ENCODE peak calls at places on chromosomes 13 and 19, in nine cellular contexts. K, B, J, V, Z, H, L, G and E are unnamed samples.

GRCh38 chr19:10501971-10502523 is 1.1 kb downstream of the KEAP1 start:
- DNase-seq in B (no peak), Z (peak), G (peak), L (no peak), J (peak), K (peak), V (peak), H (peak), E (no peak)

GRCh38 chr19:19517235-19517619 is 1.2 kb downstream of the NDUFA13 start:
- DNase-seq in G (no peak), B (no peak), K (no peak), V (no peak), H (no peak), Z (no peak), L (no peak), J (no peak), E (no peak)

GRCh38 chr13:51542358-51542972 is 41.8 kb upstream of the WDFY2 start:
- DNase-seq in V (peak), L (no peak), G (no peak), H (no peak), B (no peak), J (peak), K (no peak), Z (no peak), E (no peak)

GRCh38 chr19:28358604-28359003 is 854.3 kb downstream of the UQCRFS1 start:
- DNase-seq in J (peak), V (no peak), G (no peak), L (peak), B (no peak), Z (no peak), K (no peak), H (no peak), E (no peak)

GRCh38 chr13:66657165-66657895 is 572.8 kb downstream of the PCDH9 start:
- DNase-seq in L (peak), K (no peak), V (peak), J (peak), Z (peak), H (no peak), G (peak), B (no peak), E (peak)

GRCh38 chr13:54337526-54337925 is 1308.9 kb downstream of the OLFM4 start:
- DNase-seq in V (no peak), G (no peak), K (no peak), L (no peak), H (no peak), Z (no peak), B (no peak), J (no peak), E (no peak)

GRCh38 chr19:46661735-46662592 is 982 bp upstream of the DACT3 start:
- DNase-seq in Z (peak), K (peak), H (peak), V (peak), J (peak), B (peak), L (peak), G (peak), E (peak)

GRCh38 chr19:58562126-58563033 is 4.0 kb upstream of the UBE2M start:
- DNase-seq in V (no peak), L (peak), G (no peak), H (peak), K (peak), J (peak), B (peak), Z (no peak), E (no peak)

GRCh38 chr19:29682236-29682895 is 17.1 kb downstream of the PLEKHF1 start:
- DNase-seq in V (no peak), B (no peak), K (no peak), L (no peak), H (peak), J (no peak), Z (no peak), G (no peak), E (no peak)

GRCh38 chr13:67574320-67575233 is 344.4 kb upstream of the PCDH9 start:
- DNase-seq in G (no peak), L (peak), H (no peak), K (no peak), J (no peak), B (no peak), Z (no peak), V (no peak), E (no peak)

GRCh38 chr13:65468628-65469027 is 1761.5 kb downstream of the PCDH9 start:
- DNase-seq in V (no peak), L (peak), H (no peak), J (no peak), Z (no peak), B (no peak), K (no peak), G (no peak), E (no peak)

GRCh38 chr13:80235559-80236296 is 105.2 kb downstream of the SPRY2 start:
- DNase-seq in H (no peak), L (peak), K (no peak), B (no peak), V (no peak), Z (no peak), G (peak), J (peak), E (no peak)

GRCh38 chr13:66915596-66916185 is 314.4 kb downstream of the PCDH9 start:
- DNase-seq in K (no peak), L (peak), H (no peak), G (no peak), V (no peak), J (peak), Z (no peak), B (no peak), E (no peak)

GRCh38 chr19:13884726-13885591 is 8.0 kb downstream of the NANOS3 start:
- DNase-seq in G (no peak), V (no peak), B (no peak), L (no peak), J (no peak), H (no peak), Z (no peak), K (peak), E (no peak)

GRCh38 chr19:1457031-1457739 is 7.3 kb downstream of the APC2 start:
- DNase-seq in L (no peak), V (no peak), B (no peak), J (no peak), K (no peak), Z (no peak), H (no peak), G (no peak), E (no peak)

GRCh38 chr19:8512115-8512967 is 1.6 kb downstream of the ZNF414 start:
- DNase-seq in L (no peak), Z (no peak), V (no peak), K (peak), H (no peak), G (no peak), B (no peak), J (peak), E (no peak)
- H3K27ac ChIP-seq in L (no peak), Z (no peak), V (peak), K (peak), H (no peak), G (peak), B (peak), J (peak), E (peak)

GRCh38 chr19:38684078-38684861 is 36.8 kb downstream of the ACTN4 start:
- DNase-seq in V (peak), G (peak), L (peak), Z (no peak), J (peak), K (peak), B (peak), H (peak), E (peak)

GRCh38 chr19:38686530-38686888 is 39.1 kb downstream of the ACTN4 start:
- DNase-seq in H (no peak), Z (no peak), J (no peak), B (peak), V (no peak), K (peak), G (no peak), L (no peak), E (no peak)

GRCh38 chr19:38684862-38685665 is 37.6 kb downstream of the ACTN4 start:
- DNase-seq in Z (no peak), G (no peak), H (no peak), J (no peak), B (no peak), K (no peak), L (no peak), V (no peak), E (no peak)

GRCh38 chr19:38687837-38688378 is 40.5 kb downstream of the ACTN4 start:
- DNase-seq in V (no peak), H (no peak), L (no peak), B (no peak), J (no peak), K (no peak), Z (no peak), G (no peak), E (no peak)

DNA sequence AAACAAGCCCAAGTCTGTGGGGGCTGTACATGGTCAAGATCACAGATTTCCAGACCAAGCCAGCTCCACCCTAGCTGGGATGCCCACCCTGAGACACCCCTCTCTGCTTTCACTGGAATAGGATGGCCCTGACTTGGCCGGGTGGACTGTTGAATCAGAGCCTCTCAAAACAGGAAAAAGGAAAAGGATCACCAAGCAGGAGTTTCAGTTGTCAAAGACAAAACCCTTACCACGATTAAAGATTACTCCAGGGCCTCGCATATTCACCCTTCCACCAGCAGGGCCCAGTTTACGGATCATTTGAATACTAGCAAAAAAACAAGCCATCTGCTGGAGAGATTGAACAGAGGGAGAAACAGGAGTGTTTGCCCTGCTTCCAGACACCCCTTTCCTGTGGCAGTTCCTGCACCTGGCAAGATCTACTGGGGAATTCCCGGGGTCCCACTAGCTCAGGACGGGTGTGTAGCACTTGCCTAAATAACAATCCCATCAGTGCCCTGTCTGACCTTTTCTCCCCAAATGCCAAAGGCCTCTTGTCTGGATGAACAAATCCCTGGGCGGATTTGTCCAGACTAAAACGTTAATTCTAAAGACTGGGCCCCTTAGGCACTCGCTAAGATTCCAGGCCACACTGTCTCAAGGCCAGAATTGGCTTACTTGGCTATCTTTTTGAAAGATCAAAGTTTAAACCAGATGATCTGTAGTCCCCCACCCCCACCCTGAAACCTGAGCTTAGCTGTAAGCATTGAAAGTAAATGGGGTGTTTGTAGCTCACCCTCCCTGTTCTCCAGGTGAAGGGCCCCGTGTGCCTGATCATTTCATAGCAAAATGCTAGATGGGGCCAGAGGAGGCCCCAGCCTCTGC is 38.4 kb downstream of the ACTN4 start:
- DNase-seq in V (no peak), K (no peak), Z (no peak), H (no peak), L (peak), B (peak), G (no peak), J (peak), E (no peak)
- H3K27ac ChIP-seq in V (peak), K (peak), Z (peak), H (peak), L (peak), B (peak), G (peak), J (peak), E (peak)

DNA sequence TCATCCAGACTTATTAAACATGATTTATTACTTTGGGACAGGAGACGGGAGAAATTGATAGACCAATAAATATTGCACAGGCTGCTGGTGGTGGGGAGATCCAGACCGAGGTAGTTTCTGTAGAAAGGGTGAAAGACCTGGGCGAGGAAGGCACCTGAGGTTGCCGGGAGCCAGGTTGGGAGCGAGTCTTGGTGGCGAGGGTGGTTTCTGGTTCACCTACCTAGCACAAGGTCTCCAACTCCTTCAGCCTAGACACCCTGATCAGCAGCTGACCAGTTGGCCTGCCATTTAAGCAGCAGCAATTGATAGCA is 7.0 kb downstream of the EMP3 start:
- DNase-seq in B (no peak), V (no peak), Z (no peak), L (no peak), J (no peak), H (no peak), K (no peak), G (no peak), E (no peak)
- H3K27ac ChIP-seq in B (peak), V (peak), Z (peak), L (no peak), J (peak), H (peak), K (peak), G (peak), E (peak)

GRCh38 chr19:3068071-3068470 is 5.8 kb upstream of the TLE5 start:
- DNase-seq in V (peak), B (no peak), J (no peak), G (no peak), Z (no peak), H (no peak), L (no peak), K (no peak), E (no peak)

GRCh38 chr19:3064011-3064330 is 1.7 kb upstream of the TLE5 start:
- DNase-seq in J (no peak), H (no peak), Z (no peak), V (no peak), L (no peak), G (no peak), K (no peak), B (no peak), E (no peak)

GRCh38 chr19:3066482-3067049 is 4.3 kb upstream of the TLE5 start:
- DNase-seq in L (no peak), Z (no peak), K (no peak), B (no peak), G (no peak), V (no peak), H (no peak), J (no peak), E (no peak)

GRCh38 chr19:3065675-3066357 is 3.5 kb upstream of the TLE5 start:
- DNase-seq in Z (no peak), G (no peak), V (no peak), L (no peak), H (no peak), B (no peak), J (no peak), K (peak), E (no peak)

DNA sequence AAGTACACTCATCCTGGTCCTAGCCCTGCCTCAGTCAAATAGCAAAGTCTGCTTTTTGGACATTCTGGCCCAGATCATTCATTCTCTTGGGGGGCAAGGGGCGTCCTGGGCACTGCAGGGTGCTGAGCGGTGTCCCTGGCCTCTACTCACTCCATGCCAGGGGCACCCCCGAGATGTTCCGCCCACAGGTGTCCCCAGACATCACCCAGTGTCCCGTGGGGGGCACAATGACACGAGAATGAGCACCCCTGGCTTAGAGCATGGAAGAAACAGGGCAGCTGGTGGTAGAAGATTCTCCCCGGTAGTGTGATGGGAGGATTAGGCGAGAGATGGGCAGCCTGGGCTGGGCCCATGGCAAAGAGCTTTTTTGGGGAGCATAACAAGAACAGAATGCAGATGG is 5.3 kb upstream of the TLE5 start:
- DNase-seq in Z (no peak), B (no peak), K (no peak), G (no peak), J (no peak), V (no peak), L (no peak), H (no peak), E (no peak)
- H3K27ac ChIP-seq in Z (no peak), B (no peak), K (no peak), G (no peak), J (no peak), V (peak), L (no peak), H (no peak), E (no peak)

DNA sequence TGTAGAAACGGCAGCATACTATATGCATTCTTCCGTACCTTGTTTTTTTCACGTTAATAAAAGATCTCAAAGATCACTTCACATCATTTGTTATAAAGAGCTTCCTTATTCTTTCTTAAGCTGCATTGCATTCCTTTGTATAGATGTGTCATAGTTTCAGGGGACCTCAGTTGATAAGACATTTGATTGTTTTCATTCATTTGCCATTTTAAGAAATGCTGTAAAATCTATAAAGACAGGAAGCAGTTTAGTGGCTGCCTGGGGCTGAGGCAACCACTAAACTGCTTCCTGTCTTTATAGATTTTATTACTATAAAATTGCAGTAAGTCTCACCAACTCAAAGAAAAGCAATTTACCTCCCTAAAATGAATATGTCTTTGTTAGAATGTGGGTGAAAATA is 59.4 kb downstream of the ZDHHC20 start:
- DNase-seq in J (peak), G (no peak), K (no peak), B (peak), Z (no peak), V (no peak), L (peak), H (no peak), E (no peak)
- H3K27ac ChIP-seq in J (peak), G (no peak), K (no peak), B (no peak), Z (no peak), V (no peak), L (no peak), H (no peak), E (peak)

GRCh38 chr13:40787062-40787461 is 2.3 kb upstream of the SLC25A15 start:
- DNase-seq in J (no peak), V (no peak), K (peak), G (no peak), H (no peak), B (no peak), L (peak), Z (no peak), E (no peak)
- H3K27ac ChIP-seq in J (no peak), V (no peak), K (no peak), G (no peak), H (no peak), B (no peak), L (no peak), Z (no peak), E (no peak)